ENCODE peak calls at places on chromosome 1, in seven cellular contexts. S, J, C, I, U, F and G are unnamed samples.

GRCh38 chr1:49059087-49059486 is 282.4 kb upstream of the BEND5 start:
- DNase-seq in I (no peak), S (no peak), U (no peak), C (no peak), F (no peak), J (no peak), G (no peak)

GRCh38 chr1:153612111-153612754 is 704 bp downstream of the S100A16 start:
- DNase-seq in I (no peak), F (no peak), J (no peak), C (no peak), S (no peak), U (no peak), G (peak)

GRCh38 chr1:237032029-237032428 is 10.0 kb upstream of the RYR2 start:
- DNase-seq in J (no peak), F (peak), I (no peak), S (no peak), C (no peak), U (no peak), G (no peak)

GRCh38 chr1:187038789-187039188 is 210.0 kb downstream of the PLA2G4A start:
- DNase-seq in U (no peak), I (peak), S (no peak), F (peak), J (no peak), C (no peak), G (peak)

GRCh38 chr1:209845405-209845725 is 17.6 kb downstream of the UTP25 start:
- DNase-seq in C (no peak), I (no peak), U (no peak), F (no peak), J (no peak), S (peak), G (no peak)

GRCh38 chr1:151606384-151606783 is 5.5 kb upstream of the SNX27 start:
- DNase-seq in I (no peak), F (no peak), J (no peak), S (no peak), C (no peak), U (no peak), G (no peak)

GRCh38 chr1:205536759-205537361 is 32.4 kb downstream of the CDK18 start:
- DNase-seq in J (no peak), I (no peak), F (no peak), C (no peak), U (no peak), S (no peak), G (no peak)

GRCh38 chr1:167054946-167055630 is 35.1 kb downstream of the GPA33 start:
- DNase-seq in J (no peak), C (no peak), I (no peak), S (no peak), F (no peak), U (no peak), G (no peak)

GRCh38 chr1:201503397-201504176 is 3.3 kb downstream of the CSRP1 start:
- DNase-seq in C (no peak), J (peak), I (no peak), S (peak), F (peak), U (peak), G (peak)